ENCODE peak calls at places on chromosome 4, in seven cellular contexts. R is mammary epithelial cell; H is adipocyte; X is HFF-Myc; J is heart left ventricle; Y is CD8-positive, alpha-beta memory T cell; I is tibial nerve. Z is an unnamed sample.

GRCh38 chr4:112604590-112604989 is 32.1 kb downstream of the ZGRF1 start:
- DNase-seq in R (peak; percentile 35), H (peak; percentile 88), X (peak; percentile 39), J (peak; percentile 35), Y (no peak), I (no peak), Z (no peak)

GRCh38 chr4:29047341-29048041 is 1672.7 kb upstream of the PCDH7 start:
- DNase-seq in R (no peak), H (no peak), X (no peak), J (no peak), Y (no peak), I (no peak), Z (no peak)

GRCh38 chr4:165768281-165768680 is 104.8 kb upstream of the TLL1 start:
- DNase-seq in R (no peak), H (no peak), X (no peak), J (no peak), Y (no peak), I (no peak), Z (no peak)

GRCh38 chr4:80918004-80918403 is 112.5 kb upstream of the BMP3 start:
- DNase-seq in R (peak; percentile 59), H (peak; percentile 75), X (no peak), J (no peak), Y (no peak), I (no peak), Z (no peak)

GRCh38 chr4:169956441-169956840 is 69.8 kb downstream of the MFAP3L start:
- DNase-seq in R (peak; percentile 37), H (no peak), X (no peak), J (no peak), Y (no peak), I (no peak), Z (no peak)

GRCh38 chr4:26863512-26863911 is 2.9 kb downstream of the STIM2 start:
- DNase-seq in R (peak; percentile 34), H (no peak), X (no peak), J (no peak), Y (no peak), I (no peak), Z (no peak)

GRCh38 chr4:6499241-6499605 is 26.8 kb upstream of the PPP2R2C start:
- DNase-seq in R (peak; percentile 12), H (no peak), X (no peak), J (no peak), Y (no peak), I (no peak), Z (no peak)

GRCh38 chr4:86876894-86877685 is 15.1 kb downstream of the C4orf36 start:
- DNase-seq in R (no peak), H (peak; percentile 7), X (no peak), J (no peak), Y (no peak), I (no peak), Z (no peak)

GRCh38 chr4:13966241-13967195 is 339.0 kb upstream of the BOD1L1 start:
- DNase-seq in R (peak; percentile 46), H (peak; percentile 73), X (peak; percentile 22), J (no peak), Y (no peak), I (no peak), Z (no peak)

DNA sequence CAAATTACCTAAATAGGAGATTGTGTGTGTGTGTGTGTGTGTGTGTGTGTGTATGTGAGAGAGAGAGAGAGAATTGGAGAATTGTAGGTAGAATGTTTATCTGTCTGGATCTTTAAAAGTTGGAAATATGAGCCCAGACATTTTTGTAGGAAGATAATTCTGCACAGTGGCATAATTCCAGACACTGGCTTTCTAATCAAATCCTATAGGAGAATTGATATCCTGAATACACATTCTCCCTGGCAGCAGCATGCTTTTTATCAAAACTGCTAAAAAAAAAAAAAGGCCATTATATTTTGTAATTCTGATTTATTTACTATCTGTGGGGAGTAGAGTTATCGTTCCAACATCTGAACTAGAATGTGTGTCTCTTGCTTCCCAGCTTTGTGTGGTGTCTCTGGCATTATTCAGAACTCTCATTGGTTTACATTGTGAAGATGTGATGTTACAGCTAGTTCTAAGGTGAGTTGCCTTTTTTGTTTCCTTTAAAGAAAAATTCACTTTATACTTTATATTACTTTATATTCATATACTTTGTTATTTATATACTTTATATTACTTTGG is 122.4 kb downstream of the GATB start:
- DNase-seq in R (no peak), H (no peak), X (no peak), J (no peak), Y (no peak), I (no peak), Z (no peak)
- H3K4me3 ChIP-seq in R (no peak overlapping the region), H (no peak overlapping the region), X (no peak overlapping the region), J (no peak overlapping the region), Y (no peak overlapping the region), I (no peak overlapping the region), Z (no peak overlapping the region)

GRCh38 chr4:1898681-1899080 is 27.5 kb downstream of the NSD2 start:
- DNase-seq in R (no peak), H (no peak), X (no peak), J (no peak), Y (no peak), I (no peak), Z (no peak)
- H3K4me3 ChIP-seq in R (no peak overlapping the region), H (no peak overlapping the region), X (no peak overlapping the region), J (no peak overlapping the region), Y (no peak overlapping the region), I (no peak overlapping the region), Z (no peak overlapping the region)

GRCh38 chr4:42515156-42515884 is 118.0 kb downstream of the SHISA3 start:
- DNase-seq in R (no peak), H (peak; percentile 29), X (no peak), J (no peak), Y (no peak), I (no peak), Z (no peak)
- H3K4me3 ChIP-seq in R (no peak overlapping the region), H (peak overlapping the region; percentile 39), X (no peak overlapping the region), J (no peak overlapping the region), Y (no peak overlapping the region), I (no peak overlapping the region), Z (no peak overlapping the region)

DNA sequence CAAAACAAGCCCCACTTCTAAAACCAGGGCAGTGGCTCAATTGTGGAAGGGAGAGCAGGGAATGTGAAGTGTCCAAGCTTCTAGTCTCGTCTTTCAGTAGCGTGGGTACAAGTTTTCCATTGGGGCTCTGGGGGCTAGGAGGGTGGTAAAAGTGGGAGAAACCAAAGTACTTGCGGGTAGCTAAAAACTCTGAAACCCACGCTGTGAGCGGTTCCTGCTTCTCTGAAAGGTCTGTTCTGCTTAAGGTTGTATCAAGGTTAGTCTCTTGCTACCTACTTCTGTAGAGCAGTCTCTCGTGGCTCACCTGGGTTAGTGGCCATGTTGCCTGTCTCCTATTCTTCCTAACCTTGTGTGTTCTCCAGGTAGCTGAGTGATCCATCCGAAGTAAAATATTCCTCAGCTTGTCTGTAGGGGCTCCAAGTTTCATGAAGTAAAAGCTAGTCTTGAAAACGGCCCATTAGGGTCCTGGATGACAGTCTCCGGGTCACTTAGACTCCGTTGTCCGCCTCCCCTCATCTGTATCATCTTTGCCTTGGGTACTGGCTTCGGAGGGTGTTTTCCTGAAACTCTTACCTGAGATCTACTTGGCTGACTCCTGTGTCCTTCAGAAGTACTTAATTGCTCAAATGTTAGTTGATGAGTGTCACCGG is 1.9 kb upstream of the WDR1 start:
- DNase-seq in R (no peak), H (no peak), X (no peak), J (no peak), Y (no peak), I (no peak), Z (no peak)
- H3K4me3 ChIP-seq in R (no peak overlapping the region), H (no peak overlapping the region), X (no peak overlapping the region), J (no peak overlapping the region), Y (peak overlapping the region; percentile 73), I (no peak overlapping the region), Z (no peak overlapping the region)

GRCh38 chr4:174496631-174497442 is 25.5 kb downstream of the HPGD start:
- DNase-seq in R (no peak), H (no peak), X (no peak), J (no peak), Y (no peak), I (no peak), Z (no peak)
- H3K4me3 ChIP-seq in R (no peak overlapping the region), H (no peak overlapping the region), X (no peak overlapping the region), J (no peak overlapping the region), Y (no peak overlapping the region), I (no peak overlapping the region), Z (no peak overlapping the region)

DNA sequence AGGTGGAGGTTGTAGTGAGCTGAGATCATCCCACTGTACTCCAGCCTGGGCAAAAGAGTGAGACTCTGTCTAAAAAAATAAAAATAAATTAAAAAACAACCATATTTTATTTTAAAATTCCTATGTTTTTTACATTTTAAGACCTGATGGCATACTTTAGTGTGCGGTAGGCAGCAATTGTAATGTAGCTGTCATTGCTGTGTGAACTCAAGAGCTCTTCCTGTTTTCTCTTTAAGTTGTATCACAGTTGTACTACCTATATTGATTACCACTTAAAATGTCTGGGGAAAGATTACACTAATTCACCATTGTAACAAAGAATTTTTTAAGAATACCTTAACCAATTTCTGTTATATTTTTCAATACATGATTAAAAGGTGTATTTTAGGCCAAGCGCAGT is 27.3 kb downstream of the ABCE1 start:
- DNase-seq in R (no peak), H (no peak), X (no peak), J (no peak), Y (no peak), I (no peak), Z (no peak)
- H3K4me3 ChIP-seq in R (no peak overlapping the region), H (no peak overlapping the region), X (no peak overlapping the region), J (no peak overlapping the region), Y (no peak overlapping the region), I (no peak overlapping the region), Z (no peak overlapping the region)

DNA sequence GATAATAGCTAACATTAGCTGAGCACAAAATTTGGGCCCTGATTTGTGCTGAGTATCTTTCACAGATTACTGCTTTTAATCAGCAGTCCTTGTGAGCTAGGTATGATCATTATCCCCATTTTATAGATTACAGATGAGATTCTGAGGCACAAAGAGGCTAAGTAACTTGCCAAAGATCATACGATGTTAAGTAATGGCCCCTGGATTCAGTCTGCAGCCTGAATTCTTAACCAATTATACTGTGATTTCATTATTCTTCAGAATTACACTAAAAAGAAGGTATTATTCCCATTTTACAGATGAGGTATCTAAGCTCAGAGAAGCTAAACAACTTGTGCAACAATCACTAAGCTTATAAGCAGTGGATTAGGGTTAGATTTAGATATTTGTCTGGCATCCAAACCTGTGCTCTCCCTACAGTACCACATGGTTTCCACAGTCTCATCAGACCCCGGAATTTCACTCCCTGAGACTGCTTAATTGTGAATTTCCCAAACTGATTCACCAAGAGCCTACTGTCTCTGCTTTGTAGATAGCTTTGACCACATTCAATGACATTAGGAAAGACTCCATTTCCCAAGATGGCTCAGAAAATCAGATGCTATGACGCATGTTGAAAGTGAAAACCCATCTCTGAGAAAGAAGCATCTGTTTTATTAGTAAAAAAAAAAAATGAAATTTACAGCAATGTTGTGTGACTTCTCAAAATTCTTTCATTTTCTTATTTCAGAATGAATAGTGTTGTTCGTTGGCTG is 97.7 kb upstream of the MYOZ2 start:
- DNase-seq in R (no peak), H (no peak), X (no peak), J (no peak), Y (no peak), I (no peak), Z (no peak)
- H3K4me3 ChIP-seq in R (no peak overlapping the region), H (peak overlapping the region; percentile 1), X (no peak overlapping the region), J (no peak overlapping the region), Y (no peak overlapping the region), I (no peak overlapping the region), Z (no peak overlapping the region)